ENCODE peak calls at places on chromosomes 13 and 19, in five cellular contexts. One of them, this sample, is unnamed.

GRCh38 chr13:51585696-51586095 is 1.4 kb downstream of the WDFY2 start:
- DNase-seq in aorta: no peak
- DNase-seq in astrocyte: peak; percentile 55
- DNase-seq in IMR-90: peak; percentile 62
- DNase-seq in Peyer's patch: no peak
- DNase-seq in this sample: no peak

GRCh38 chr19:15285896-15286591 is 46.3 kb downstream of the BRD4 start:
- DNase-seq in aorta: no peak
- DNase-seq in astrocyte: no peak
- DNase-seq in IMR-90: no peak
- DNase-seq in Peyer's patch: peak; percentile 71
- DNase-seq in this sample: no peak

GRCh38 chr19:12777217-12778019 is 2.1 kb upstream of the HOOK2 start:
- DNase-seq in aorta: peak; percentile 89
- DNase-seq in astrocyte: no peak
- DNase-seq in IMR-90: peak; percentile 68
- DNase-seq in Peyer's patch: peak; percentile 86
- DNase-seq in this sample: peak; percentile 77

GRCh38 chr19:2982983-2983350 is 5.6 kb downstream of the TLE6 start:
- DNase-seq in aorta: peak; percentile 95
- DNase-seq in astrocyte: peak; percentile 76
- DNase-seq in IMR-90: peak; percentile 68
- DNase-seq in Peyer's patch: no peak
- DNase-seq in this sample: peak; percentile 94

GRCh38 chr13:49608932-49609331 is 19.4 kb upstream of the ARL11 start:
- DNase-seq in aorta: no peak
- DNase-seq in astrocyte: no peak
- DNase-seq in IMR-90: peak; percentile 10
- DNase-seq in Peyer's patch: no peak
- DNase-seq in this sample: no peak

GRCh38 chr19:41001243-41001971 is 10.3 kb downstream of the CYP2B6 start:
- DNase-seq in aorta: no peak
- DNase-seq in astrocyte: no peak
- DNase-seq in IMR-90: no peak
- DNase-seq in Peyer's patch: no peak
- DNase-seq in this sample: no peak

GRCh38 chr13:45529758-45530157 is 65.0 kb downstream of the COG3 start:
- DNase-seq in aorta: no peak
- DNase-seq in astrocyte: no peak
- DNase-seq in IMR-90: no peak
- DNase-seq in Peyer's patch: no peak
- DNase-seq in this sample: no peak

GRCh38 chr13:114067886-114068722 is 64.3 kb downstream of the RASA3 start:
- DNase-seq in aorta: peak; percentile 54
- DNase-seq in astrocyte: no peak
- DNase-seq in IMR-90: no peak
- DNase-seq in Peyer's patch: peak; percentile 80
- DNase-seq in this sample: no peak

GRCh38 chr19:55832676-55833075 is 877 bp upstream of the NLRP11 start:
- DNase-seq in aorta: no peak
- DNase-seq in astrocyte: no peak
- DNase-seq in IMR-90: no peak
- DNase-seq in Peyer's patch: no peak
- DNase-seq in this sample: no peak

GRCh38 chr19:39481229-39481545 is 549 bp downstream of the TIMM50 start:
- DNase-seq in aorta: no peak
- DNase-seq in astrocyte: no peak
- DNase-seq in IMR-90: no peak
- DNase-seq in Peyer's patch: no peak
- DNase-seq in this sample: no peak

GRCh38 chr13:100210966-100211710 is 122.2 kb downstream of the PCCA start:
- DNase-seq in aorta: no peak
- DNase-seq in astrocyte: peak; percentile 78
- DNase-seq in IMR-90: peak; percentile 23
- DNase-seq in Peyer's patch: no peak
- DNase-seq in this sample: no peak

GRCh38 chr19:39725995-39726394 is 11.8 kb downstream of the CLC start:
- DNase-seq in aorta: no peak
- DNase-seq in astrocyte: no peak
- DNase-seq in IMR-90: no peak
- DNase-seq in Peyer's patch: no peak
- DNase-seq in this sample: no peak

GRCh38 chr19:2290441-2291184 is 8.6 kb upstream of the PEAK3 start:
- DNase-seq in aorta: peak; percentile 42
- DNase-seq in astrocyte: no peak
- DNase-seq in IMR-90: no peak
- DNase-seq in Peyer's patch: peak; percentile 59
- DNase-seq in this sample: no peak

GRCh38 chr13:105925496-105925895 is 610.0 kb downstream of the EFNB2 start:
- DNase-seq in aorta: no peak
- DNase-seq in astrocyte: peak; percentile 81
- DNase-seq in IMR-90: peak; percentile 83
- DNase-seq in Peyer's patch: no peak
- DNase-seq in this sample: no peak

GRCh38 chr13:43475135-43475534 is 311.6 kb downstream of the ENOX1 start:
- DNase-seq in aorta: no peak
- DNase-seq in astrocyte: no peak
- DNase-seq in IMR-90: no peak
- DNase-seq in Peyer's patch: no peak
- DNase-seq in this sample: no peak

GRCh38 chr19:4097501-4097900 is 26.4 kb downstream of the MAP2K2 start:
- DNase-seq in aorta: peak; percentile 78
- DNase-seq in astrocyte: no peak
- DNase-seq in IMR-90: no peak
- DNase-seq in Peyer's patch: no peak
- DNase-seq in this sample: no peak

GRCh38 chr13:33262554-33262953 is 23.0 kb downstream of the STARD13 start:
- DNase-seq in aorta: no peak
- DNase-seq in astrocyte: no peak
- DNase-seq in IMR-90: no peak
- DNase-seq in Peyer's patch: no peak
- DNase-seq in this sample: no peak
- H3K4me1 ChIP-seq in aorta: peaks cover 7% of the 10 kb centered on the region
- H3K4me1 ChIP-seq in astrocyte: peaks cover 41% of the 10 kb centered on the region
- H3K4me1 ChIP-seq in IMR-90: peaks cover 52% of the 10 kb centered on the region
- H3K4me1 ChIP-seq in Peyer's patch: no peaks in the 10 kb centered on the region
- H3K4me1 ChIP-seq in this sample: peaks cover 11% of the 10 kb centered on the region

GRCh38 chr13:99208845-99209527 is 8.3 kb downstream of the UBAC2 start:
- DNase-seq in aorta: no peak
- DNase-seq in astrocyte: no peak
- DNase-seq in IMR-90: no peak
- DNase-seq in Peyer's patch: no peak
- DNase-seq in this sample: no peak
- H3K27ac ChIP-seq in aorta: no peak overlapping the region
- H3K27ac ChIP-seq in astrocyte: no peak overlapping the region
- H3K27ac ChIP-seq in IMR-90: no peak overlapping the region
- H3K27ac ChIP-seq in Peyer's patch: no peak overlapping the region
- H3K27ac ChIP-seq in this sample: no peak overlapping the region

GRCh38 chr13:26050568-26051230 is 1.1 kb downstream of the SHISA2 start:
- DNase-seq in aorta: no peak
- DNase-seq in astrocyte: peak; percentile 22
- DNase-seq in IMR-90: no peak
- DNase-seq in Peyer's patch: no peak
- DNase-seq in this sample: no peak
- H3K4me1 ChIP-seq in aorta: no peaks in the 10 kb centered on the region
- H3K4me1 ChIP-seq in astrocyte: peaks cover 13% of the 10 kb centered on the region
- H3K4me1 ChIP-seq in IMR-90: no peaks in the 10 kb centered on the region
- H3K4me1 ChIP-seq in Peyer's patch: no peaks in the 10 kb centered on the region
- H3K4me1 ChIP-seq in this sample: no peaks in the 10 kb centered on the region

DNA sequence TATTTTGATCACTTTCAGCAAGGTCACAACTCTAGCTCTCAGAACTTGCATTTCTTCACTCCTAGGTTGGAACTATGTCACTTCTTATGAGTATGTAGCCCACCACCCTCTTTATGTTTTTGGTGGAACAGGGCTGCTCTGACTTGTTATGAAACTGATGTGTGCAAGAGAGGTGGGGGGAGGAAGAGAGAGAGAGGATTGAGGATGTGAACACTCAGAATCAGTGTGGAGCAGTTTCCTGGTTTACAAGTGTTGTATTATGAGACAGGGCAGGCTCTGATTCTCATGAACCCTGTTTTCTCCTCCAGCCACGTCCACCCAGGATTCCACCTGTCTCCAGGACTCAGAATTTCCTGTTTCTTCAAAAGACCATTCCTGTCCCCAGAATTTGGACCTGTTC is 16.1 kb downstream of the ZNF317 start:
- DNase-seq in aorta: no peak
- DNase-seq in astrocyte: no peak
- DNase-seq in IMR-90: no peak
- DNase-seq in Peyer's patch: no peak
- DNase-seq in this sample: no peak
- H3K27ac ChIP-seq in aorta: no peak overlapping the region
- H3K27ac ChIP-seq in astrocyte: no peak overlapping the region
- H3K27ac ChIP-seq in IMR-90: no peak overlapping the region
- H3K27ac ChIP-seq in Peyer's patch: peak overlapping the region; percentile 10
- H3K27ac ChIP-seq in this sample: no peak overlapping the region

DNA sequence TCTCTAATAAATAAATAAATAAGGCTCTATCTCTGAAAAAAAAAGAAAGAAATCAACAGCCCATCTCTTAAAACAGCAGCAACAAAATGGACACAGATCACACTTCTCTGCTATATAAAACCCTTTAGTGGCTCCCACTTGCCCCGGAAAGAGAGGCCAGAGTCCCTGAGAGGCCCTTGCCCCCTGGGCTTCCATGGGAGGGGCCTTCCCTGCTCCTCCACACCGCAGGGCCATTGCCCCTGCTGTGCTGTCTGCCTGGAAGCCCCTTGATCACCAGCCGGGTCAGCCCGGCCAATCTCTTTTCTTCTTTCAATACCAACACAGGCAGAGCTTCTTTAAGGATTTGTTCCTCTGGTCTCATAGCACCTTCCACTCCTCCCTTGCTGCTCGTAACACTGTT is 171.1 kb downstream of the URI1 start:
- DNase-seq in aorta: no peak
- DNase-seq in astrocyte: no peak
- DNase-seq in IMR-90: no peak
- DNase-seq in Peyer's patch: no peak
- DNase-seq in this sample: no peak
- H3K4me1 ChIP-seq in aorta: no peaks in the 10 kb centered on the region
- H3K4me1 ChIP-seq in astrocyte: no peaks in the 10 kb centered on the region
- H3K4me1 ChIP-seq in IMR-90: no peaks in the 10 kb centered on the region
- H3K4me1 ChIP-seq in Peyer's patch: no peaks in the 10 kb centered on the region
- H3K4me1 ChIP-seq in this sample: no peaks in the 10 kb centered on the region

GRCh38 chr19:11541238-11541637 is 2.6 kb downstream of the CNN1 start:
- DNase-seq in aorta: no peak
- DNase-seq in astrocyte: no peak
- DNase-seq in IMR-90: no peak
- DNase-seq in Peyer's patch: no peak
- DNase-seq in this sample: no peak
- H3K27ac ChIP-seq in aorta: no peak overlapping the region
- H3K27ac ChIP-seq in astrocyte: no peak overlapping the region
- H3K27ac ChIP-seq in IMR-90: no peak overlapping the region
- H3K27ac ChIP-seq in Peyer's patch: no peak overlapping the region
- H3K27ac ChIP-seq in this sample: peak overlapping the region; percentile 92

GRCh38 chr19:46634045-46634655 is 1.9 kb downstream of the GNG8 start:
- DNase-seq in aorta: peak; percentile 91
- DNase-seq in astrocyte: peak; percentile 51
- DNase-seq in IMR-90: peak; percentile 64
- DNase-seq in Peyer's patch: peak; percentile 93
- DNase-seq in this sample: peak; percentile 91

GRCh38 chr19:46639356-46640061 is 3.5 kb upstream of the GNG8 start:
- DNase-seq in aorta: peak; percentile 89
- DNase-seq in astrocyte: peak; percentile 24
- DNase-seq in IMR-90: peak; percentile 58
- DNase-seq in Peyer's patch: no peak
- DNase-seq in this sample: no peak

GRCh38 chr19:46634656-46635218 is 1.3 kb downstream of the GNG8 start:
- DNase-seq in aorta: no peak
- DNase-seq in astrocyte: no peak
- DNase-seq in IMR-90: no peak
- DNase-seq in Peyer's patch: no peak
- DNase-seq in this sample: no peak

GRCh38 chr19:46635920-46636761 is at the start of gene GNG8:
- DNase-seq in aorta: no peak
- DNase-seq in astrocyte: no peak
- DNase-seq in IMR-90: no peak
- DNase-seq in Peyer's patch: no peak
- DNase-seq in this sample: no peak

GRCh38 chr19:46637224-46637623 is 1.2 kb upstream of the GNG8 start:
- DNase-seq in aorta: no peak
- DNase-seq in astrocyte: no peak
- DNase-seq in IMR-90: no peak
- DNase-seq in Peyer's patch: no peak
- DNase-seq in this sample: no peak
- H3K4me1 ChIP-seq in aorta: no peaks in the 10 kb centered on the region
- H3K4me1 ChIP-seq in astrocyte: peaks cover 22% of the 10 kb centered on the region
- H3K4me1 ChIP-seq in IMR-90: peaks cover 3% of the 10 kb centered on the region
- H3K4me1 ChIP-seq in Peyer's patch: peaks cover 4% of the 10 kb centered on the region
- H3K4me1 ChIP-seq in this sample: peaks cover 5% of the 10 kb centered on the region

DNA sequence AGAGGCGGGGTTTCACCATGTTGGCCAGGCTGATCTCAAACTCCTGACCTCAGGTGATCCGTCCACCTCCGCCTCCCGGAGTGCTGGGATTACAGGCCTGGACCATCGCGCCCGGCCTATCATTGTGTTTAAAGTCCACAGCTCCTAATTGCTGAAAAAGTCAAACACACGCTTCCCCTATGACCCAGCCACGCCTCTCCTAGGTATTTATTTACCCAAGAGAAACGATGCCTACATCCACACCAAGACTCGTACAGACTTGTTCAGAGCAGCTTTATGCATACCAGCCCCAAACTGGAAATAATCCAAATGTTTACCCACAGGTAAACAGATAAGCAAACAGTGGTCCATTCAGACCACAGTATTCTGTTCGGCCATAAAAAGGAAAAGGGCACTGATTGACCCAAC is 15.1 kb downstream of the ZNRF4 start:
- DNase-seq in aorta: no peak
- DNase-seq in astrocyte: no peak
- DNase-seq in IMR-90: no peak
- DNase-seq in Peyer's patch: no peak
- DNase-seq in this sample: no peak
- H3K27ac ChIP-seq in aorta: no peak overlapping the region
- H3K27ac ChIP-seq in astrocyte: no peak overlapping the region
- H3K27ac ChIP-seq in IMR-90: no peak overlapping the region
- H3K27ac ChIP-seq in Peyer's patch: no peak overlapping the region
- H3K27ac ChIP-seq in this sample: no peak overlapping the region

GRCh38 chr19:18504886-18505610 is 16.8 kb downstream of the ELL start:
- DNase-seq in aorta: no peak
- DNase-seq in astrocyte: no peak
- DNase-seq in IMR-90: no peak
- DNase-seq in Peyer's patch: no peak
- DNase-seq in this sample: no peak
- H3K4me1 ChIP-seq in aorta: peaks cover 9% of the 10 kb centered on the region
- H3K4me1 ChIP-seq in astrocyte: peaks cover 16% of the 10 kb centered on the region
- H3K4me1 ChIP-seq in IMR-90: peaks cover 29% of the 10 kb centered on the region
- H3K4me1 ChIP-seq in Peyer's patch: peaks cover 28% of the 10 kb centered on the region
- H3K4me1 ChIP-seq in this sample: peaks cover 47% of the 10 kb centered on the region

This sample was measured in breast epithelium.